ENCODE peak calls at places on chromosomes 11 and 22, in seven cellular contexts. K, T, V, B, P, W and U are unnamed samples.

GRCh38 chr22:21735198-21736083 is at the start of gene YPEL1:
- DNase-seq in K (peak; percentile 96), V (peak; percentile 99), P (peak; percentile 97), W (peak; percentile 99), B (peak; percentile 75), T (peak; percentile 97), U (peak; percentile 96)

GRCh38 chr11:10785146-10785474 is 23.6 kb downstream of the EIF4G2 start:
- DNase-seq in B (no peak), K (no peak), V (no peak), T (no peak), W (no peak), P (no peak), U (no peak)

GRCh38 chr11:11731311-11732083 is 109.7 kb upstream of the GALNT18 start:
- DNase-seq in T (peak; percentile 57), K (no peak), P (no peak), V (no peak), B (peak; percentile 90), W (no peak), U (no peak)

GRCh38 chr11:66116576-66117361 is 46.7 kb downstream of the PACS1 start:
- DNase-seq in W (no peak), V (no peak), T (no peak), P (no peak), B (no peak), K (no peak), U (no peak)

GRCh38 chr22:38413085-38414008 is 41.7 kb downstream of the KCNJ4 start:
- DNase-seq in B (no peak), W (peak; percentile 69), K (no peak), T (no peak), P (peak; percentile 29), V (no peak), U (no peak)

GRCh38 chr11:884578-885070 is 26.0 kb downstream of the CHID1 start:
- DNase-seq in W (no peak), V (no peak), K (no peak), B (no peak), T (no peak), P (no peak), U (no peak)

GRCh38 chr11:57434640-57435546 is 8.0 kb upstream of the SLC43A3 start:
- DNase-seq in K (no peak), W (no peak), T (peak; percentile 85), P (peak; percentile 36), V (no peak), B (peak; percentile 78), U (no peak)

GRCh38 chr22:29621761-29622526 is 18.5 kb downstream of the NF2 start:
- DNase-seq in B (peak; percentile 97), K (no peak), T (peak; percentile 99), W (no peak), P (no peak), V (peak; percentile 60), U (no peak)

GRCh38 chr11:15222777-15223176 is 108.1 kb downstream of the INSC start:
- DNase-seq in P (no peak), V (no peak), W (no peak), T (no peak), B (peak; percentile 47), K (no peak), U (no peak)